ENCODE peak calls at places on chromosomes 12 and 14, in four cellular contexts. One of them, this sample, is unnamed.

GRCh38 chr12:93857917-93858513 is 180.8 kb downstream of the CRADD start:
- DNase-seq in GM23338: no peak
- DNase-seq in posterior vena cava: no peak
- DNase-seq in posterior cingulate gyrus: no peak
- DNase-seq in this sample: no peak

GRCh38 chr12:87678453-87678852 is 350.7 kb downstream of the C12orf50 start:
- DNase-seq in posterior cingulate gyrus: no peak
- DNase-seq in GM23338: no peak
- DNase-seq in posterior vena cava: no peak
- DNase-seq in this sample: no peak

GRCh38 chr12:4909734-4910501 is at the start of gene KCNA1:
- DNase-seq in posterior cingulate gyrus: no peak
- DNase-seq in posterior vena cava: no peak
- DNase-seq in GM23338: peak
- DNase-seq in this sample: no peak

GRCh38 chr14:75249251-75249957 is 29.2 kb upstream of the FOS start:
- DNase-seq in GM23338: peak
- DNase-seq in posterior cingulate gyrus: no peak
- DNase-seq in posterior vena cava: no peak
- DNase-seq in this sample: peak

GRCh38 chr12:54051916-54052744 is 1.5 kb upstream of the HOXC4 start:
- DNase-seq in GM23338: no peak
- DNase-seq in posterior cingulate gyrus: no peak
- DNase-seq in posterior vena cava: no peak
- DNase-seq in this sample: no peak

GRCh38 chr12:106978035-106978800 is 8.7 kb downstream of the MTERF2 start:
- DNase-seq in posterior vena cava: no peak
- DNase-seq in GM23338: no peak
- DNase-seq in posterior cingulate gyrus: peak
- DNase-seq in this sample: no peak

GRCh38 chr12:49962861-49963765 is 1.4 kb downstream of the AQP5 start:
- DNase-seq in posterior vena cava: peak
- DNase-seq in posterior cingulate gyrus: no peak
- DNase-seq in GM23338: no peak
- DNase-seq in this sample: no peak

GRCh38 chr12:175250-175649 is 38.7 kb downstream of the SLC6A12 start:
- DNase-seq in GM23338: no peak
- DNase-seq in posterior vena cava: no peak
- DNase-seq in posterior cingulate gyrus: no peak
- DNase-seq in this sample: no peak

GRCh38 chr12:72272731-72273498 is 745 bp downstream of the TRHDE start:
- DNase-seq in GM23338: peak
- DNase-seq in posterior cingulate gyrus: peak
- DNase-seq in posterior vena cava: peak
- DNase-seq in this sample: no peak

GRCh38 chr12:121060149-121061001 is 21.3 kb upstream of the OASL start:
- DNase-seq in posterior cingulate gyrus: peak
- DNase-seq in posterior vena cava: no peak
- DNase-seq in GM23338: peak
- DNase-seq in this sample: peak

GRCh38 chr12:25427328-25428249 is 125.5 kb downstream of the LMNTD1 start:
- DNase-seq in posterior cingulate gyrus: no peak
- DNase-seq in posterior vena cava: no peak
- DNase-seq in GM23338: peak
- DNase-seq in this sample: no peak

GRCh38 chr12:65585648-65586420 is 238.4 kb upstream of the HMGA2 start:
- DNase-seq in posterior vena cava: no peak
- DNase-seq in posterior cingulate gyrus: no peak
- DNase-seq in GM23338: no peak
- DNase-seq in this sample: no peak

GRCh38 chr12:69783365-69783764 is 41.7 kb upstream of the MYRFL start:
- DNase-seq in posterior cingulate gyrus: no peak
- DNase-seq in GM23338: no peak
- DNase-seq in posterior vena cava: no peak
- DNase-seq in this sample: no peak

GRCh38 chr12:1779783-1780182 is 40.6 kb upstream of the LRTM2 start:
- DNase-seq in posterior vena cava: no peak
- DNase-seq in GM23338: no peak
- DNase-seq in posterior cingulate gyrus: no peak
- DNase-seq in this sample: no peak

GRCh38 chr12:113334786-113335539 is at the start of gene SLC8B1:
- DNase-seq in posterior vena cava: peak
- DNase-seq in posterior cingulate gyrus: peak
- DNase-seq in GM23338: peak
- DNase-seq in this sample: peak

GRCh38 chr14:79587194-79587593 is 624.1 kb downstream of the DIO2 start:
- DNase-seq in posterior cingulate gyrus: no peak
- DNase-seq in GM23338: no peak
- DNase-seq in posterior vena cava: no peak
- DNase-seq in this sample: no peak

GRCh38 chr12:104370989-104371870 is 67.7 kb downstream of the EID3 start:
- DNase-seq in posterior cingulate gyrus: no peak
- DNase-seq in GM23338: peak
- DNase-seq in posterior vena cava: no peak
- DNase-seq in this sample: no peak

GRCh38 chr14:93892923-93893549 is 34.1 kb upstream of the FAM181A start:
- DNase-seq in GM23338: peak
- DNase-seq in posterior cingulate gyrus: peak
- DNase-seq in posterior vena cava: peak
- DNase-seq in this sample: peak

GRCh38 chr14:38065101-38065762 is 142.5 kb upstream of the SSTR1 start:
- DNase-seq in posterior vena cava: no peak
- DNase-seq in posterior cingulate gyrus: no peak
- DNase-seq in GM23338: peak
- DNase-seq in this sample: peak